ENCODE peak calls at places on chromosomes 4 and X, in six cellular contexts. One of them, this sample, is unnamed.
A peak's percentile ranks its signal among the peaks of the same experiment; 100 is the strongest.

GRCh38 chr4:85243857-85244256 is 231.1 kb upstream of the ARHGAP24 start:
- DNase-seq in cardiac fibroblast: peak; percentile 19
- DNase-seq in AG09309: no peak
- DNase-seq in mammary epithelial cell: peak; percentile 2
- DNase-seq in left ventricle myocardium inferior: no peak
- DNase-seq in WTC11: no peak
- DNase-seq in this sample: no peak

GRCh38 chr4:15654556-15655222 is 468 bp downstream of the FBXL5 start:
- DNase-seq in cardiac fibroblast: peak; percentile 41
- DNase-seq in AG09309: no peak
- DNase-seq in mammary epithelial cell: peak; percentile 38
- DNase-seq in left ventricle myocardium inferior: peak; percentile 54
- DNase-seq in WTC11: peak; percentile 21
- DNase-seq in this sample: peak; percentile 69

GRCh38 chrX:118961866-118962560 is 12.4 kb upstream of the LONRF3 start:
- DNase-seq in cardiac fibroblast: no peak
- DNase-seq in AG09309: no peak
- DNase-seq in mammary epithelial cell: no peak
- DNase-seq in left ventricle myocardium inferior: no peak
- DNase-seq in WTC11: no peak
- DNase-seq in this sample: no peak

GRCh38 chr4:189261475-189261874 is 679.2 kb upstream of the FRG1 start:
- DNase-seq in cardiac fibroblast: no peak
- DNase-seq in AG09309: no peak
- DNase-seq in mammary epithelial cell: no peak
- DNase-seq in left ventricle myocardium inferior: no peak
- DNase-seq in WTC11: no peak
- DNase-seq in this sample: no peak

GRCh38 chr4:55681430-55681829 is 45.3 kb upstream of the NMU start:
- DNase-seq in cardiac fibroblast: no peak
- DNase-seq in AG09309: no peak
- DNase-seq in mammary epithelial cell: no peak
- DNase-seq in left ventricle myocardium inferior: no peak
- DNase-seq in WTC11: no peak
- DNase-seq in this sample: no peak

GRCh38 chr4:3710451-3711182 is 55.6 kb upstream of the ADRA2C start:
- DNase-seq in cardiac fibroblast: no peak
- DNase-seq in AG09309: no peak
- DNase-seq in mammary epithelial cell: no peak
- DNase-seq in left ventricle myocardium inferior: peak; percentile 13
- DNase-seq in WTC11: no peak
- DNase-seq in this sample: no peak

GRCh38 chr4:74156521-74156920 is 1.4 kb upstream of the MTHFD2L start:
- DNase-seq in cardiac fibroblast: peak; percentile 14
- DNase-seq in AG09309: no peak
- DNase-seq in mammary epithelial cell: no peak
- DNase-seq in left ventricle myocardium inferior: no peak
- DNase-seq in WTC11: no peak
- DNase-seq in this sample: no peak

GRCh38 chr4:78951862-78952472 is 12.7 kb upstream of the PAQR3 start:
- DNase-seq in cardiac fibroblast: peak; percentile 65
- DNase-seq in AG09309: no peak
- DNase-seq in mammary epithelial cell: peak; percentile 23
- DNase-seq in left ventricle myocardium inferior: no peak
- DNase-seq in WTC11: no peak
- DNase-seq in this sample: peak; percentile 21

GRCh38 chrX:97057349-97057909 is 173.7 kb downstream of the RPA4 start:
- DNase-seq in cardiac fibroblast: no peak
- DNase-seq in AG09309: no peak
- DNase-seq in mammary epithelial cell: no peak
- DNase-seq in left ventricle myocardium inferior: no peak
- DNase-seq in WTC11: no peak
- DNase-seq in this sample: no peak

GRCh38 chr4:176988226-176988625 is 195.5 kb upstream of the VEGFC start:
- DNase-seq in cardiac fibroblast: peak; percentile 85
- DNase-seq in AG09309: peak; percentile 90
- DNase-seq in mammary epithelial cell: peak; percentile 95
- DNase-seq in left ventricle myocardium inferior: no peak
- DNase-seq in WTC11: no peak
- DNase-seq in this sample: no peak

GRCh38 chr4:8515316-8516060 is 64.7 kb upstream of the GPR78 start:
- DNase-seq in cardiac fibroblast: peak; percentile 28
- DNase-seq in AG09309: no peak
- DNase-seq in mammary epithelial cell: no peak
- DNase-seq in left ventricle myocardium inferior: no peak
- DNase-seq in WTC11: no peak
- DNase-seq in this sample: no peak

GRCh38 chr4:38319456-38320348 is 344.3 kb upstream of the KLF3 start:
- DNase-seq in cardiac fibroblast: peak; percentile 98
- DNase-seq in AG09309: peak; percentile 69
- DNase-seq in mammary epithelial cell: peak; percentile 84
- DNase-seq in left ventricle myocardium inferior: peak; percentile 95
- DNase-seq in WTC11: peak; percentile 97
- DNase-seq in this sample: peak; percentile 84

GRCh38 chrX:112786076-112786475 is 54.6 kb downstream of the AMOT start:
- DNase-seq in cardiac fibroblast: no peak
- DNase-seq in AG09309: no peak
- DNase-seq in mammary epithelial cell: no peak
- DNase-seq in left ventricle myocardium inferior: no peak
- DNase-seq in WTC11: no peak
- DNase-seq in this sample: no peak

GRCh38 chrX:3820170-3820569 is 106.7 kb upstream of the PRKX start:
- DNase-seq in cardiac fibroblast: peak; percentile 41
- DNase-seq in AG09309: peak; percentile 33
- DNase-seq in mammary epithelial cell: peak; percentile 82
- DNase-seq in left ventricle myocardium inferior: no peak
- DNase-seq in WTC11: no peak
- DNase-seq in this sample: no peak

GRCh38 chrX:3815896-3816664 is 102.6 kb upstream of the PRKX start:
- DNase-seq in cardiac fibroblast: peak; percentile 38
- DNase-seq in AG09309: no peak
- DNase-seq in mammary epithelial cell: peak; percentile 23
- DNase-seq in left ventricle myocardium inferior: peak; percentile 46
- DNase-seq in WTC11: peak; percentile 24
- DNase-seq in this sample: peak; percentile 43

GRCh38 chrX:4118666-4119530 is 405.4 kb upstream of the PRKX start:
- DNase-seq in cardiac fibroblast: no peak
- DNase-seq in AG09309: no peak
- DNase-seq in mammary epithelial cell: no peak
- DNase-seq in left ventricle myocardium inferior: no peak
- DNase-seq in WTC11: no peak
- DNase-seq in this sample: no peak

GRCh38 chr4:34108456-34108855 is 2135.9 kb downstream of the ARAP2 start:
- DNase-seq in cardiac fibroblast: peak; percentile 57
- DNase-seq in AG09309: peak; percentile 58
- DNase-seq in mammary epithelial cell: no peak
- DNase-seq in left ventricle myocardium inferior: no peak
- DNase-seq in WTC11: no peak
- DNase-seq in this sample: no peak

GRCh38 chr4:118774989-118775388 is 60.9 kb downstream of the SEC24D start:
- DNase-seq in cardiac fibroblast: no peak
- DNase-seq in AG09309: no peak
- DNase-seq in mammary epithelial cell: peak; percentile 47
- DNase-seq in left ventricle myocardium inferior: no peak
- DNase-seq in WTC11: no peak
- DNase-seq in this sample: no peak

GRCh38 chr4:40908297-40908696 is 158.5 kb downstream of the NSUN7 start:
- DNase-seq in cardiac fibroblast: no peak
- DNase-seq in AG09309: no peak
- DNase-seq in mammary epithelial cell: no peak
- DNase-seq in left ventricle myocardium inferior: no peak
- DNase-seq in WTC11: peak; percentile 21
- DNase-seq in this sample: no peak

DNA sequence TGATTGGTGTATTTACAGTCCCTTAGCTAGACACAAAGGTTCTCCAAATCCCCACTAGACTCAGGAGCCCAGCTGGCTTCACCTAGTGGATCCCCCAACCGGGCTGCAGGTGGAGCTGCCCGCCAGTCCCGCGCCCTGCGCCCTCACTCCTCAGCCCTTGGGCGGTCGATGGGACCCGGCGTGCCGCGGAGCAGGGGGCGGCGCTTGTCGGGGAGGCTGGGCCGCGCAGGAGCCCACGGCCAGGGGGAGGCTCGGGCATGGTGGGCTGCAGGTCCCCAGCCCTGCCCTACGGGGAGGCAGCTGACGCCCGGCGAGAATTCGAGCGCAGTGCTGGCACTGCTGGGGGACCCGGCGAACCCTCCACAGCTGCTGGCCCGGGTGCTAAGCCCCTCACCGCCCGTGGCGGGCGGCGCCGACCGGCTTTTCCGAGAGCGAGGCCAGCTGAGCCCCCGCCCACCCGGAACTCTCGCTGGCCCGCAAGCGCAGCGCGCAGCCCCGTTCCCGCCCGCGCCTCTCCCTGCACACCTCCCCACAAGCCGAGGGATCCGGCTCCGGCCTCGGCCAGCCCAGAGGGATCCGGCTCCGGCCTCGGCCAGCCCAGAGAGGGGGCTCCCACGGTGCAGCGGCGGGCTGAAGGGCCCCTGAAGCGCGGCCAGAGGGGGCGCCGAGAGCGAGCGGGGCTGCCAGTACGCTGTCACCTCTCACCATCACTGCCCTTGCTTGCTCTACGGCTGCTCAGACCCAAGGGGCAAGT is 39.4 kb downstream of the WFS1 start:
- DNase-seq in cardiac fibroblast: peak; percentile 3
- DNase-seq in AG09309: no peak
- DNase-seq in mammary epithelial cell: no peak
- DNase-seq in left ventricle myocardium inferior: no peak
- DNase-seq in WTC11: peak; percentile 71
- DNase-seq in this sample: no peak
- TF ChIP-seq CTCF in cardiac fibroblast: no peak
- TF ChIP-seq CTCF in AG09309: no peak
- TF ChIP-seq CTCF in mammary epithelial cell: no peak
- TF ChIP-seq CTCF in left ventricle myocardium inferior: peak; percentile 31
- TF ChIP-seq CTCF in WTC11: no peak
- TF ChIP-seq CTCF in this sample: no peak

GRCh38 chr4:186554485-186554884 is 882 bp downstream of the MTNR1A start:
- DNase-seq in cardiac fibroblast: peak; percentile 32
- DNase-seq in AG09309: no peak
- DNase-seq in mammary epithelial cell: peak; percentile 33
- DNase-seq in left ventricle myocardium inferior: no peak
- DNase-seq in WTC11: peak; percentile 52
- DNase-seq in this sample: no peak
- TF ChIP-seq CTCF in cardiac fibroblast: peak; percentile 34
- TF ChIP-seq CTCF in AG09309: peak; percentile 20
- TF ChIP-seq CTCF in mammary epithelial cell: peak; percentile 21
- TF ChIP-seq CTCF in left ventricle myocardium inferior: no peak
- TF ChIP-seq CTCF in WTC11: no peak
- TF ChIP-seq CTCF in this sample: no peak

GRCh38 chrX:126141014-126141413 is 25.1 kb downstream of the DCAF12L2 start:
- DNase-seq in cardiac fibroblast: no peak
- DNase-seq in AG09309: no peak
- DNase-seq in mammary epithelial cell: no peak
- DNase-seq in left ventricle myocardium inferior: no peak
- DNase-seq in WTC11: no peak
- DNase-seq in this sample: no peak
- TF ChIP-seq CTCF in cardiac fibroblast: no peak
- TF ChIP-seq CTCF in AG09309: no peak
- TF ChIP-seq CTCF in mammary epithelial cell: no peak
- TF ChIP-seq CTCF in left ventricle myocardium inferior: no peak
- TF ChIP-seq CTCF in WTC11: no peak
- TF ChIP-seq CTCF in this sample: no peak

GRCh38 chr4:1408418-1408817 is 2.2 kb upstream of the NKX1-1 start:
- DNase-seq in cardiac fibroblast: no peak
- DNase-seq in AG09309: no peak
- DNase-seq in mammary epithelial cell: no peak
- DNase-seq in left ventricle myocardium inferior: no peak
- DNase-seq in WTC11: no peak
- DNase-seq in this sample: peak; percentile 24
- TF ChIP-seq CTCF in cardiac fibroblast: no peak
- TF ChIP-seq CTCF in AG09309: no peak
- TF ChIP-seq CTCF in mammary epithelial cell: no peak
- TF ChIP-seq CTCF in left ventricle myocardium inferior: no peak
- TF ChIP-seq CTCF in WTC11: peak; percentile 18
- TF ChIP-seq CTCF in this sample: no peak

GRCh38 chrX:40473460-40474204 is 107.1 kb upstream of the ATP6AP2 start:
- DNase-seq in cardiac fibroblast: no peak
- DNase-seq in AG09309: no peak
- DNase-seq in mammary epithelial cell: no peak
- DNase-seq in left ventricle myocardium inferior: no peak
- DNase-seq in WTC11: no peak
- DNase-seq in this sample: no peak

GRCh38 chrX:40470830-40471429 is 109.8 kb upstream of the ATP6AP2 start:
- DNase-seq in cardiac fibroblast: no peak
- DNase-seq in AG09309: no peak
- DNase-seq in mammary epithelial cell: no peak
- DNase-seq in left ventricle myocardium inferior: no peak
- DNase-seq in WTC11: no peak
- DNase-seq in this sample: no peak

GRCh38 chrX:40474205-40474626 is 106.6 kb upstream of the ATP6AP2 start:
- DNase-seq in cardiac fibroblast: peak; percentile 12
- DNase-seq in AG09309: no peak
- DNase-seq in mammary epithelial cell: peak; percentile 15
- DNase-seq in left ventricle myocardium inferior: peak; percentile 17
- DNase-seq in WTC11: peak; percentile 68
- DNase-seq in this sample: no peak

GRCh38 chrX:40469316-40469715 is 111.5 kb upstream of the ATP6AP2 start:
- DNase-seq in cardiac fibroblast: no peak
- DNase-seq in AG09309: no peak
- DNase-seq in mammary epithelial cell: no peak
- DNase-seq in left ventricle myocardium inferior: no peak
- DNase-seq in WTC11: no peak
- DNase-seq in this sample: no peak

GRCh38 chrX:40471965-40472648 is 108.7 kb upstream of the ATP6AP2 start:
- DNase-seq in cardiac fibroblast: peak; percentile 79
- DNase-seq in AG09309: peak; percentile 25
- DNase-seq in mammary epithelial cell: peak; percentile 57
- DNase-seq in left ventricle myocardium inferior: no peak
- DNase-seq in WTC11: peak; percentile 32
- DNase-seq in this sample: peak; percentile 42
- TF ChIP-seq CTCF in cardiac fibroblast: no peak
- TF ChIP-seq CTCF in AG09309: no peak
- TF ChIP-seq CTCF in mammary epithelial cell: no peak
- TF ChIP-seq CTCF in left ventricle myocardium inferior: peak; percentile 23
- TF ChIP-seq CTCF in WTC11: no peak
- TF ChIP-seq CTCF in this sample: no peak

DNA sequence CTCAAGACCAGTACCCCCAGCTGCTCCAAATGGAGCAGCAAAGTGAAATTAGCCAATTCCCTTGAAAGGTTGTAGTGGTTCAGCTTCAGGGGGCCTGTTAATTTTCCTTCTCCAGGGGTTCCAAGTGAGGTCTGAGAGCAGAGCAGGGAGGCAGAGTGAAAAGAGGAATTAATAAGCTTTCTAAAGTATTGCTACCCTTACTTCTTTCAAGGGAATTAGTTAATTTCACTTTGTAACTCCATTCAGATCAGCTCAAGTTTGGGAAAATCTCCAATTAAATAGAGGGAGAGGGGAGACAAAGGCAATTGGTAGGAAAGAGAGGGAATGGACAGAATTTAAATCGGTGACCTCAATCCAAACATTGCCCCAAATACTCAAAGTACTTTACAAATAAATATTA is 78.7 kb upstream of the SLC7A11 start:
- DNase-seq in cardiac fibroblast: no peak
- DNase-seq in AG09309: no peak
- DNase-seq in mammary epithelial cell: no peak
- DNase-seq in left ventricle myocardium inferior: no peak
- DNase-seq in WTC11: no peak
- DNase-seq in this sample: no peak
- TF ChIP-seq CTCF in cardiac fibroblast: no peak
- TF ChIP-seq CTCF in AG09309: no peak
- TF ChIP-seq CTCF in mammary epithelial cell: no peak
- TF ChIP-seq CTCF in left ventricle myocardium inferior: no peak
- TF ChIP-seq CTCF in WTC11: no peak
- TF ChIP-seq CTCF in this sample: no peak

GRCh38 chr4:87423313-87424031 is 1.1 kb downstream of the NUDT9 start:
- DNase-seq in cardiac fibroblast: no peak
- DNase-seq in AG09309: no peak
- DNase-seq in mammary epithelial cell: peak; percentile 55
- DNase-seq in left ventricle myocardium inferior: no peak
- DNase-seq in WTC11: no peak
- DNase-seq in this sample: peak; percentile 40
- TF ChIP-seq CTCF in cardiac fibroblast: peak; percentile 15
- TF ChIP-seq CTCF in AG09309: no peak
- TF ChIP-seq CTCF in mammary epithelial cell: no peak
- TF ChIP-seq CTCF in left ventricle myocardium inferior: no peak
- TF ChIP-seq CTCF in WTC11: no peak
- TF ChIP-seq CTCF in this sample: no peak